ENCODE peak calls at places on chromosomes 1 and 21, in five cellular contexts. P is breast epithelium, F is left ventricle myocardium inferior, J is uterus, K is HCT116. Q is an unnamed sample. For H3K4me1, the result is how much of the 10 kb centered on the place peaks cover.

GRCh38 chr1:2174348-2175054 is 20.1 kb downstream of the FAAP20 start:
- DNase-seq in P (no peak), F (peak), J (peak), K (peak), Q (no peak)

GRCh38 chr1:25617626-25618432 is 1.2 kb downstream of the MAN1C1 start:
- DNase-seq in P (no peak), F (peak), J (no peak), K (no peak), Q (peak)

GRCh38 chr1:182299728-182300581 is 91.6 kb downstream of the GLUL start:
- DNase-seq in P (no peak), F (peak), J (peak), K (no peak), Q (peak)

GRCh38 chr1:20095564-20096434 is 23.5 kb downstream of the PLA2G2D start:
- DNase-seq in P (no peak), F (no peak), J (no peak), K (no peak), Q (no peak)

GRCh38 chr1:35300376-35300775 is 31.9 kb downstream of the ZMYM4 start:
- DNase-seq in P (no peak), F (no peak), J (no peak), K (no peak), Q (no peak)

GRCh38 chr1:116785006-116785405 is 30.8 kb downstream of the CD2 start:
- DNase-seq in P (no peak), F (no peak), J (no peak), K (no peak), Q (no peak)

GRCh38 chr1:110916669-110917306 is 43.8 kb downstream of the CD53 start:
- DNase-seq in P (no peak), F (no peak), J (no peak), K (peak), Q (no peak)

GRCh38 chr1:160866861-160867260 is 4.2 kb upstream of the CD244 start:
- DNase-seq in P (no peak), F (no peak), J (no peak), K (no peak), Q (no peak)

GRCh38 chr1:40774266-40774998 is 9.2 kb upstream of the KCNQ4 start:
- DNase-seq in P (peak), F (peak), J (peak), K (peak), Q (peak)

GRCh38 chr1:40039757-40040510 is 595 bp upstream of the CAP1 start:
- DNase-seq in P (peak), F (peak), J (peak), K (peak), Q (peak)

GRCh38 chr1:234315091-234315541 is 58.1 kb upstream of the COA6 start:
- DNase-seq in P (no peak), F (no peak), J (no peak), K (no peak), Q (no peak)

GRCh38 chr1:11321656-11322491 is 48.9 kb downstream of the UBIAD1 start:
- DNase-seq in P (no peak), F (no peak), J (no peak), K (no peak), Q (no peak)

GRCh38 chr21:44305691-44306090 is 5.8 kb downstream of the PFKL start:
- DNase-seq in P (no peak), F (no peak), J (no peak), K (no peak), Q (no peak)

GRCh38 chr1:52553372-52554266 is 727 bp upstream of the TUT4 start:
- DNase-seq in P (peak), F (peak), J (peak), K (peak), Q (peak)

GRCh38 chr1:67059331-67059730 is 5.4 kb upstream of the SLC35D1 start:
- DNase-seq in P (no peak), F (no peak), J (no peak), K (no peak), Q (no peak)

GRCh38 chr1:220528049-220528678 is at the start of gene MARK1:
- DNase-seq in P (no peak), F (peak), J (peak), K (no peak), Q (peak)

GRCh38 chr21:17053321-17053720 is 459.5 kb upstream of the CXADR start:
- DNase-seq in P (no peak), F (no peak), J (no peak), K (no peak), Q (no peak)

GRCh38 chr1:217315346-217315745 is 315.5 kb downstream of the GPATCH2 start:
- DNase-seq in P (no peak), F (no peak), J (no peak), K (no peak), Q (no peak)

GRCh38 chr1:30538906-30539855 is 184.2 kb downstream of the MATN1 start:
- DNase-seq in P (no peak), F (no peak), J (no peak), K (no peak), Q (no peak)

GRCh38 chr1:32782086-32782485 is 35.1 kb downstream of the YARS1 start:
- DNase-seq in P (no peak), F (no peak), J (no peak), K (no peak), Q (no peak)

GRCh38 chr1:30533141-30533540 is 190.2 kb downstream of the MATN1 start:
- DNase-seq in P (no peak), F (no peak), J (no peak), K (no peak), Q (no peak)

GRCh38 chr1:230940848-230941247 is 37.8 kb downstream of the TTC13 start:
- DNase-seq in P (no peak), F (no peak), J (no peak), K (no peak), Q (no peak)

GRCh38 chr1:210340751-210341328 is 12.1 kb downstream of the HHAT start:
- DNase-seq in P (no peak), F (no peak), J (no peak), K (no peak), Q (no peak)

GRCh38 chr1:58391056-58391455 is 155.5 kb downstream of the OMA1 start:
- DNase-seq in P (no peak), F (peak), J (no peak), K (no peak), Q (no peak)
- H3K4me1 ChIP-seq in P (under half), F (under half), J (under half), K (under half), Q (under half)

GRCh38 chr1:9689971-9690381 is 38.4 kb downstream of the PIK3CD start:
- DNase-seq in P (peak), F (peak), J (peak), K (no peak), Q (peak)
- H3K4me1 ChIP-seq in P (under half), F (under half), J (under half), K (under half), Q (under half)

GRCh38 chr1:243287652-243288051 is 31.8 kb downstream of the SDCCAG8 start:
- DNase-seq in P (no peak), F (no peak), J (no peak), K (no peak), Q (no peak)
- H3K4me1 ChIP-seq in P (under half), F (under half), J (under half), K (under half), Q (under half)

GRCh38 chr1:54792686-54793282 is 8.3 kb downstream of the TTC22 start:
- DNase-seq in P (no peak), F (no peak), J (peak), K (no peak), Q (peak)

GRCh38 chr1:54794401-54795099 is 6.6 kb downstream of the TTC22 start:
- DNase-seq in P (no peak), F (no peak), J (no peak), K (no peak), Q (no peak)

GRCh38 chr1:54788462-54788861 is 12.7 kb downstream of the TTC22 start:
- DNase-seq in P (no peak), F (no peak), J (no peak), K (no peak), Q (no peak)

GRCh38 chr1:54795100-54795665 is 5.9 kb downstream of the TTC22 start:
- DNase-seq in P (no peak), F (no peak), J (no peak), K (no peak), Q (no peak)

DNA sequence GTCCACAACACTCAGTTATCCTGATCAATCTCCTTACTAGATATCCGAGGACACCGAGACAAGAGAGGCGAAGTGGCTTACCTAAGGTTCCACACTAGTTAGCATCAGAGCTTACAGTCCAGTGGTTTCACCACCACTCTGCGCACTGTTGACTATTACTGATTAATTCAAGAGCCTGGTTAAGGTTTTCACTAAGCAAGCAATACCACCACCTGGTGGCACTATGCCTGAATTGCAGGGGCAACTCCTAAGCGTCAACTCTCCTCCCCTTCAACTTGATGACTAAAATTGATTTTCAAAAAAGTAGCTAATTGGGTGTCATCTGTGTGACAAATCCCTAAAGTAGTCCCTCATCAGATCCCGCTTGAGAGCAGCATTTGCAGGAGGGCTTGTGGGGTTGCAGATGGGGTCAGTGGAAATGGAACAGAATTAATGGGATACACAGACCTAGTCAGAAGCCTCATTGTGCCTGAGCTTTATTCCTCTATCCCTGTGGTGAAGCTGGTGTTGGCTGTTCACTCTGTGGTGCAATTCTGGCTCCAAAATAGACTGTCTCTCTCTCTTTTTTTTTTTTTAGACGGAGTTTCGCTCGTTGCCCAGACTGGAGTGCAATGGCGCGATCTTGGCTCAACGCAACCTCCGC is 9.1 kb downstream of the TTC22 start:
- DNase-seq in P (no peak), F (no peak), J (no peak), K (peak), Q (no peak)
- H3K4me1 ChIP-seq in P (under half), F (under half), J (under half), K (under half), Q (under half)

GRCh38 chr1:27149714-27150113 is 5.2 kb downstream of the SLC9A1 start:
- DNase-seq in P (no peak), F (no peak), J (no peak), K (no peak), Q (no peak)
- H3K4me1 ChIP-seq in P (under half), F (half or more), J (under half), K (under half), Q (half or more)

GRCh38 chr1:109802136-109802900 is 38.6 kb upstream of the EPS8L3 start:
- DNase-seq in P (peak), F (no peak), J (peak), K (no peak), Q (no peak)

GRCh38 chr1:109802901-109803561 is 39.3 kb upstream of the EPS8L3 start:
- DNase-seq in P (peak), F (no peak), J (peak), K (no peak), Q (peak)

GRCh38 chr1:109803901-109804331 is 40.2 kb upstream of the EPS8L3 start:
- DNase-seq in P (peak), F (no peak), J (peak), K (no peak), Q (no peak)

GRCh38 chr1:109800291-109800690 is 36.6 kb upstream of the EPS8L3 start:
- DNase-seq in P (no peak), F (no peak), J (no peak), K (no peak), Q (no peak)

GRCh38 chr1:109801791-109802135 is 38.0 kb upstream of the EPS8L3 start:
- DNase-seq in P (peak), F (no peak), J (peak), K (no peak), Q (no peak)
- H3K4me1 ChIP-seq in P (under half), F (under half), J (under half), K (under half), Q (under half)

GRCh38 chr1:22410401-22410800 is 41.2 kb upstream of the ZBTB40 start:
- DNase-seq in P (no peak), F (no peak), J (no peak), K (no peak), Q (no peak)

GRCh38 chr1:22404486-22404885 is 47.2 kb upstream of the ZBTB40 start:
- DNase-seq in P (no peak), F (no peak), J (no peak), K (no peak), Q (no peak)

GRCh38 chr1:22408180-22408579 is 43.5 kb upstream of the ZBTB40 start:
- DNase-seq in P (no peak), F (no peak), J (no peak), K (no peak), Q (no peak)

GRCh38 chr1:22410928-22411495 is 40.6 kb upstream of the ZBTB40 start:
- DNase-seq in P (no peak), F (no peak), J (no peak), K (no peak), Q (no peak)

DNA sequence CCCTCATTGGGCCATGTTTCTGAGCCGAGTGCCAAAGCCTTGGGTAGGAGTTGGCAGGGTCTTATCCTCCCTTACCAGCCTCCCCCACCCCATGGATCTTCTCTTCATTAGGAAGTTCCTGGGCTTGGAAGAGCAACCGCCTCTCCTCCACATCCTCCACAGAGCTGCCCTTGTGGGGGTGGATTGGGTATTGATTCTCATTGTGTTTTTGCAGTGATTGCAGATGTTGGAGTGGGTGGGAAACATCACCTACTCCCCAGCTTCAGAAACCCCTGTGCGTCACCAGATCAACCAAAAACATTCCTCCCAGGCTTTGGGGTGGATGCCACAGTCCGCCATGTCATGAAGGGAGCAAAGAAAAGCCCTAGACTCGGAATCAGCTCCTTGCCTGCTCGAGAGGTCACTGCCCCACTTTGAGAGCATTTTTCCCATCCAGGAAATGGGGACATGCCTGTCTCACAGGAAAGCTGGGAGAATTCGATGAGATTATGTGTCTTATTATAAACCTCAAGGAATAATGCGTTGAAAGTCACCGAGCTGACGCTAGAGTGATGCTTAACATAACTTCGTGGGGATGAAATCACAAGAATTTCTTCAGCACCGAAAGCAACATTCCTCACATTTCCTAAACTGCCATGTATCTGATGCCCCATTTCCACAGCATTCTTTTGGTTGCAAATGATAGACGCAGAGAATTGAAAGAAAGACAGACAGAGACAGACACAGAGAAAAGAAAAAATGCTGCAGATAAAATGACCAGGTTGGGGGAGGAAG is 44.7 kb upstream of the ZBTB40 start:
- DNase-seq in P (no peak), F (no peak), J (no peak), K (no peak), Q (no peak)
- H3K4me1 ChIP-seq in P (under half), F (under half), J (under half), K (under half), Q (under half)

GRCh38 chr1:54292015-54292739 is 92.2 kb downstream of the MRPL37 start:
- DNase-seq in P (no peak), F (no peak), J (no peak), K (no peak), Q (no peak)
- H3K4me1 ChIP-seq in P (under half), F (half or more), J (under half), K (under half), Q (under half)

GRCh38 chr1:58819719-58820118 is 35.9 kb upstream of the JUN start:
- DNase-seq in P (no peak), F (no peak), J (no peak), K (no peak), Q (no peak)
- H3K4me1 ChIP-seq in P (under half), F (half or more), J (under half), K (under half), Q (under half)

DNA sequence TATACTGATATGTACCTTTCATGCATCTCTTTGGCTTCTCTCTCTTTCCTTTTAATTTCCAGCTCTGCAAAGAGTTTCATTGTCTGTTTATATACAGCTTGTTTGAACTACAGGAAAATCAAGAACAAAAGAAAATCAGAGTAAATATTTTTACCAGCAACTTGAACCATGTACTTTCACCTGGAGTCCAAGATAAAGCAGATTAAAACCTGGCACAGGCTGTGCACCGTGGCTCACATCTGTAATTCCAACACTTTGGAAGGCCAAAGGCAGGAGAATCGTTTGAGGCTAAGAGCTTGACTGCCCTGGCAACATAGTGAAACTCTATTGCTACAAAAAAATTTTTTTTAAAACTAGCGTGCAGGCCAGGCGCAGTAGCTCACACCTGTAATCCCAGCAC is 27.6 kb downstream of the DNAJC8 start:
- DNase-seq in P (no peak), F (no peak), J (no peak), K (no peak), Q (no peak)
- H3K4me1 ChIP-seq in P (under half), F (under half), J (under half), K (under half), Q (under half)

Q was measured in lower lobe of right lung.